ENCODE peak calls at places on chromosome 18, in six cellular contexts. W, E, Z, B, U and X are unnamed samples.

GRCh38 chr18:9413586-9413985 is 61.7 kb upstream of the RALBP1 start:
- DNase-seq in W (no peak), E (peak), Z (no peak), B (no peak), U (no peak), X (no peak)

GRCh38 chr18:24878289-24878688 is 417.9 kb downstream of the HRH4 start:
- DNase-seq in W (no peak), E (peak), Z (peak), B (no peak), U (no peak), X (no peak)

GRCh38 chr18:46278481-46279465 is 174.6 kb downstream of the HAUS1 start:
- DNase-seq in W (no peak), E (peak), Z (peak), B (no peak), U (no peak), X (no peak)

GRCh38 chr18:55264108-55264507 is 304.8 kb upstream of the CCDC68 start:
- DNase-seq in W (no peak), E (peak), Z (peak), B (no peak), U (no peak), X (no peak)

GRCh38 chr18:39345321-39345720 is 1779.7 kb upstream of the CELF4 start:
- DNase-seq in W (no peak), E (peak), Z (no peak), B (no peak), U (no peak), X (no peak)

GRCh38 chr18:45359275-45360009 is 255.8 kb upstream of the SLC14A2 start:
- DNase-seq in W (no peak), E (no peak), Z (no peak), B (no peak), U (no peak), X (no peak)

GRCh38 chr18:78293940-78294401 is 685.6 kb upstream of the SALL3 start:
- DNase-seq in W (no peak), E (no peak), Z (no peak), B (no peak), U (no peak), X (no peak)

GRCh38 chr18:51611326-51611725 is 413.8 kb upstream of the MEX3C start:
- DNase-seq in W (no peak), E (no peak), Z (no peak), B (no peak), U (no peak), X (no peak)

GRCh38 chr18:49560277-49561126 is 1.4 kb upstream of the LIPG start:
- DNase-seq in W (no peak), E (peak), Z (no peak), B (no peak), U (no peak), X (peak)